ENCODE peak calls at places on chromosome 5, in four cellular contexts. X, U, G and D are unnamed samples.

GRCh38 chr5:155679530-155679929 is 647.4 kb upstream of the SGCD start:
- DNase-seq in X (no peak), U (no peak), G (no peak), D (no peak)

GRCh38 chr5:41876678-41877077 is 6.5 kb upstream of the OXCT1 start:
- DNase-seq in X (no peak), U (no peak), G (no peak), D (no peak)

GRCh38 chr5:113271015-113271414 is 163.8 kb downstream of the TSSK1B start:
- DNase-seq in X (no peak), U (no peak), G (no peak), D (no peak)

GRCh38 chr5:35859101-35859661 is 2.5 kb downstream of the IL7R start:
- DNase-seq in X (no peak), U (no peak), G (no peak), D (no peak)

GRCh38 chr5:108233617-108234016 is 148.3 kb downstream of the FBXL17 start:
- DNase-seq in X (no peak), U (no peak), G (no peak), D (no peak)

GRCh38 chr5:31218978-31219377 is 25.5 kb downstream of the CDH6 start:
- DNase-seq in X (no peak), U (no peak), G (no peak), D (peak; percentile 48)

GRCh38 chr5:62653001-62653863 is 74.6 kb downstream of the LRRC70 start:
- DNase-seq in X (no peak), U (no peak), G (no peak), D (peak; percentile 14)

GRCh38 chr5:88883059-88883565 is at the start of gene MEF2C:
- DNase-seq in X (peak; percentile 89), U (peak; percentile 4), G (no peak), D (no peak)

GRCh38 chr5:173238312-173239232 is 3.6 kb upstream of the NKX2-5 start:
- DNase-seq in X (no peak), U (no peak), G (no peak), D (no peak)

GRCh38 chr5:100026601-100027000 is 508.6 kb upstream of the FAM174A start:
- DNase-seq in X (no peak), U (no peak), G (no peak), D (no peak)

GRCh38 chr5:178849316-178849715 is 10.4 kb upstream of the ZNF354B start:
- DNase-seq in X (no peak), U (no peak), G (no peak), D (no peak)

GRCh38 chr5:1007221-1007680 is 1.4 kb upstream of the NKD2 start:
- DNase-seq in X (peak; percentile 32), U (no peak), G (no peak), D (no peak)

GRCh38 chr5:101163088-101163487 is 260.0 kb upstream of the ST8SIA4 start:
- DNase-seq in X (no peak), U (no peak), G (no peak), D (no peak)

GRCh38 chr5:125120012-125120411 is 373.6 kb upstream of the ZNF608 start:
- DNase-seq in X (no peak), U (no peak), G (no peak), D (no peak)
- TF ChIP-seq CEBPB in X (no peak), U (no peak), G (no peak), D (no peak)

GRCh38 chr5:133398646-133399081 is 213.7 kb downstream of the FSTL4 start:
- DNase-seq in X (no peak), U (no peak), G (peak; percentile 43), D (no peak)
- TF ChIP-seq ESRRA in X (no peak), U (no peak), G (no peak), D (no peak)

GRCh38 chr5:175784230-175784629 is 87.1 kb upstream of the CPLX2 start:
- DNase-seq in X (no peak), U (no peak), G (no peak), D (no peak)
- TF ChIP-seq CEBPB in X (no peak), U (no peak), G (no peak), D (no peak)

GRCh38 chr5:142023836-142024235 is 11.0 kb upstream of the GNPDA1 start:
- DNase-seq in X (no peak), U (no peak), G (no peak), D (no peak)

GRCh38 chr5:142020122-142020659 is 7.4 kb upstream of the GNPDA1 start:
- DNase-seq in X (no peak), U (no peak), G (no peak), D (no peak)

GRCh38 chr5:142025637-142026036 is 12.8 kb upstream of the GNPDA1 start:
- DNase-seq in X (no peak), U (no peak), G (no peak), D (no peak)

GRCh38 chr5:142024771-142025304 is 12.0 kb upstream of the GNPDA1 start:
- DNase-seq in X (peak; percentile 93), U (peak; percentile 86), G (peak; percentile 30), D (peak; percentile 72)
- TF ChIP-seq ESRRA in X (peak; percentile 10), U (no peak), G (no peak), D (no peak)

DNA sequence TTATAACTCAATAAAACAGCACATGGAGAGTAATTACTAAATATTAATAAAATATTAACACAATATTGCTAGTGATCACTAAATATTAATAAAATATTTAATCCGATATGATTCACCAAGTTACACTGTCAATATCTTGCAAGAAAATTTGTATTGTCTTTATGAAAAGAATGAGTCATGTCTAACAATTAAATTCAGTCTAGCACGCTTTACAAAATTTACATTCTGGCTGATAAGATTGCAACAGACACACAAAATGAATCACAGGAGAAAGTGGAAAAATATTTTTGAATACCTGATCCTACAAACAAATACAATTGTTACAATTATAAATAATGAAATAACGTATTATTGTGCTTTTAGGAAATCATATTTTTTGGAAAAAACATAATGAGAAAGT is 567.2 kb downstream of the EFNA5 start:
- DNase-seq in X (no peak), U (no peak), G (no peak), D (no peak)
- TF ChIP-seq CEBPB in X (no peak), U (no peak), G (no peak), D (no peak)

GRCh38 chr5:90168399-90168798 is 241.2 kb downstream of the CETN3 start:
- DNase-seq in X (no peak), U (no peak), G (no peak), D (no peak)

GRCh38 chr5:90166816-90167215 is 242.7 kb downstream of the CETN3 start:
- DNase-seq in X (no peak), U (no peak), G (no peak), D (no peak)

GRCh38 chr5:90173299-90174030 is 236.1 kb downstream of the CETN3 start:
- DNase-seq in X (no peak), U (no peak), G (no peak), D (no peak)

GRCh38 chr5:90170231-90170630 is 239.3 kb downstream of the CETN3 start:
- DNase-seq in X (no peak), U (no peak), G (no peak), D (no peak)

DNA sequence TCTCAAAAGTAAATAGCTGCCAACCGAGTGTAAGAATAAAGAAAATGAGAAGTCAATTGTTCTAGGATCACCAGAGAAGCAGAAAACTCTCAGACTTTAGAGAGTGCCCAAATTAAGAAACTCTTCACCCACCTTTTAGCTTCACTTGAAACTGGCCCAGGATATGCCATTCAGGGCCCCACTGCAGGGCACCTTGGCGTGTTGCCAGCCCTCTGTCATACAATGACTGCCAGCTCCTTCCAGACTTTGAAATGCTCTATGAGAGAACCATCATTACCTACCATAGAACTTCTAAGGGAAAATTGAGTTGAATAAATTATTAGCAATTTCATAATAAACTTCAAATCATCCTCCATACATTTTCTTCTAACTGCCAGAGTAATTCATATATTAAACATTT is 240.5 kb downstream of the CETN3 start:
- DNase-seq in X (no peak), U (no peak), G (no peak), D (no peak)
- TF ChIP-seq ESRRA in X (no peak), U (no peak), G (no peak), D (no peak)